ENCODE peak calls at places on chromosomes 11 and 22, in ten cellular contexts. F is neuronal stem cell; W is AG04450; L is transverse colon; K is aorta; P is osteoblast; I is CD8-positive, alpha-beta memory T cell; M is right cardiac atrium; V is neural progenitor cell; A is sigmoid colon. O is an unnamed sample.

GRCh38 chr22:23598805-23599518 is 18.9 kb upstream of the IGLL1 start:
- DNase-seq in F (no peak), A (no peak), V (no peak), M (no peak), I (no peak), P (no peak), K (no peak), W (no peak), L (no peak), O (peak; percentile 21)

GRCh38 chr11:121231576-121232278 is 60.8 kb upstream of the SC5D start:
- DNase-seq in V (no peak), L (peak; percentile 26), W (no peak), A (no peak), K (no peak), P (no peak), M (peak; percentile 44), F (no peak), I (no peak), O (no peak)

GRCh38 chr11:103322861-103323260 is 213.6 kb downstream of the DYNC2H1 start:
- DNase-seq in P (no peak), L (no peak), V (no peak), F (no peak), K (no peak), M (no peak), A (no peak), W (no peak), I (no peak), O (no peak)

GRCh38 chr11:63613517-63614135 is 607 bp downstream of the PLAAT3 start:
- DNase-seq in M (peak; percentile 58), K (peak; percentile 77), I (peak; percentile 75), P (peak; percentile 77), A (peak; percentile 84), F (no peak), L (peak; percentile 38), V (peak; percentile 62), W (no peak), O (peak; percentile 89)

GRCh38 chr11:69841859-69842698 is 22.9 kb upstream of the FGF3 start:
- DNase-seq in W (no peak), V (peak; percentile 35), I (no peak), L (no peak), F (no peak), A (no peak), K (no peak), P (peak; percentile 10), M (no peak), O (peak; percentile 56)

GRCh38 chr11:128198206-128198605 is 389.2 kb downstream of the ETS1 start:
- DNase-seq in K (no peak), P (no peak), W (no peak), A (no peak), F (no peak), L (no peak), I (no peak), V (no peak), M (no peak), O (no peak)

GRCh38 chr22:36027579-36027959 is 1.1 kb downstream of the RBFOX2 start:
- DNase-seq in I (no peak), M (peak; percentile 21), W (no peak), V (peak; percentile 55), P (peak; percentile 90), L (peak; percentile 14), K (no peak), A (peak; percentile 67), F (no peak), O (no peak)

GRCh38 chr22:47119181-47119580 is 356.7 kb downstream of the TBC1D22A start:
- DNase-seq in I (no peak), F (no peak), P (peak; percentile 60), A (no peak), V (no peak), L (no peak), K (no peak), W (no peak), M (no peak), O (no peak)

GRCh38 chr11:125568970-125569912 is at the start of gene EI24:
- DNase-seq in M (peak; percentile 94), L (peak; percentile 93), W (peak; percentile 78), I (peak; percentile 87), K (peak; percentile 96), V (peak; percentile 98), P (peak; percentile 97), F (peak; percentile 91), A (peak; percentile 94), O (peak; percentile 97)

GRCh38 chr22:17726561-17727243 is 47.6 kb downstream of the BID start:
- DNase-seq in M (no peak), K (no peak), V (no peak), F (no peak), W (peak; percentile 27), I (no peak), A (no peak), P (peak; percentile 85), L (no peak), O (no peak)

GRCh38 chr11:20873054-20873453 is 203.7 kb downstream of the NELL1 start:
- DNase-seq in I (no peak), F (peak; percentile 48), V (peak; percentile 79), P (no peak), K (no peak), W (no peak), A (no peak), M (no peak), L (no peak), O (no peak)

GRCh38 chr22:40202225-40202944 is 24.7 kb downstream of the TNRC6B start:
- DNase-seq in F (no peak), W (no peak), L (no peak), P (no peak), M (no peak), A (no peak), K (no peak), V (no peak), I (no peak), O (no peak)

GRCh38 chr11:48013269-48013901 is 33.0 kb downstream of the PTPRJ start:
- DNase-seq in V (no peak), I (peak; percentile 77), M (no peak), A (peak; percentile 58), F (no peak), K (no peak), W (no peak), P (peak; percentile 68), L (peak; percentile 50), O (peak; percentile 93)
- H3K4me3 ChIP-seq in V (no peak overlapping the region), I (peak overlapping the region; percentile 28), M (no peak overlapping the region), A (no peak overlapping the region), F (no peak overlapping the region), K (no peak overlapping the region), W (no peak overlapping the region), P (no peak overlapping the region), L (no peak overlapping the region), O (no peak overlapping the region)

GRCh38 chr22:45503816-45504702 is 1.4 kb downstream of the FBLN1 start:
- DNase-seq in A (no peak), F (peak; percentile 98), W (no peak), P (peak; percentile 43), V (peak; percentile 97), L (no peak), I (no peak), K (peak; percentile 44), M (no peak), O (no peak)

GRCh38 chr22:45506961-45507360 is 4.3 kb downstream of the FBLN1 start:
- DNase-seq in V (no peak), L (no peak), M (peak; percentile 11), K (peak; percentile 46), I (no peak), A (no peak), F (no peak), W (no peak), P (peak; percentile 46), O (no peak)

GRCh38 chr22:45504703-45505341 is 2.1 kb downstream of the FBLN1 start:
- DNase-seq in F (peak; percentile 83), L (no peak), W (no peak), P (peak; percentile 98), M (peak; percentile 67), A (no peak), I (no peak), K (peak; percentile 65), V (peak; percentile 95), O (no peak)

GRCh38 chr22:45507798-45508197 is 5.1 kb downstream of the FBLN1 start:
- DNase-seq in I (no peak), L (no peak), M (no peak), A (no peak), W (no peak), K (no peak), P (no peak), F (no peak), V (no peak), O (no peak)

DNA sequence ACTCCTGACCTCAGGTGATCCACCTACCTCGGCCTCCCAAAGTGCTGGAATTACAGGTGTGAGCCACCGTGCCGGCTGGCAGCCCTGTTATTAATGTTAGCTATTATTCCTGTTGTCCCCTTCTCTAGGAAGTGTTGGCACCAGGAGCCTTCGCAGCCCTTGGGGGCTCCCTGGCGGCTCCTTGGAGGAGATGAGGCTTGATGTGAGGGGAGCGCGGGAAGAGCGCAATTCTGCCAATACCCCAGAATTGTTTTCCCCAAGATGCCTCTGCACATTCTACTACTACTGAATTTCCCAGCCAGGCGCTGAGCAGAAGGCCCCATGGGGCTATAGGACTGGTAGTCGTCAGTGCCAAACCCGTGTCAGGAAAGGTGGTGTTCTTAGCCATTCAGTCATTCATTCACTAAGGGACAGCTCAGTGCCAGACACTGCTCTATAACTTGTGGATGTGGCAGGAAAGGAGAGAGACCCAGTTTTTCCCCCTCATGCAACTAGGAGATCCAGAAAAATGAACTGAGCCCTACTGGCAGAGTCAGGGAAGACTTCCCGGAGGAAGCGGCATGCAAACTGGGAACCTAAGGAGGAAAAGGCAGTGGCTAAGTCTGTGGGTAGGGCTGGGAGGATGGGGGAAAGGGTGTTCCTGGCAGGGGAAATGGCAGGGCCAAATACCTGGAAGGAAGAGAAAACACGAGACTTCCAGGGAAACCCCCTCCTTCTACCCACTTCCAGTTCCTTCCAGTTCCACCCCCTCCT is 3.5 kb downstream of the FBLN1 start:
- DNase-seq in W (no peak), I (no peak), V (no peak), A (no peak), F (no peak), K (peak; percentile 41), P (no peak), M (peak; percentile 6), L (no peak), O (no peak)
- H3K27ac ChIP-seq in W (no peak overlapping the region), I (no peak overlapping the region), V (peak overlapping the region; percentile 99), A (peak overlapping the region; percentile 80), F (peak overlapping the region; percentile 98), K (no peak overlapping the region), P (no peak overlapping the region), M (no peak overlapping the region), L (peak overlapping the region; percentile 76), O (no peak overlapping the region)

DNA sequence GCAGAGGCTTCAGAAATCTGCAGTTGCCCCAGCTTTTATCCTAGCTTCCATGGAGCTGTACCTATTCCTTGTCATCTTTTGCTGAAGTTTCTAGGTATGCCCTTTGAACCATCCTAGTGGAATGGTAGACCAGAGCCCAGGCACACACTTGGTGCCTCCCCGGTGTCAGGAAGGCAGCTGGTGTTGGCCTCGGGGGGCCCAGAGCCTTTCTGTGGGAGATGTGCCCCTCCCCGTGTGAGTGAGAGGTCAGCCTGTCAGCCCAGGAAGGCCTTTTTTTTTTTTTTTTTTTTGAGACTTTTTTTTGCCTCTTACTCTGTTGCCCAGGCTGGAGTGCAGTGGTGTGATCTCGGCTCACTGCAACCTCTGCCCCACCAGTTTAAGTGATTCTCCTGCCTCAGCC is 58.4 kb downstream of the MED15 start:
- DNase-seq in I (no peak), A (peak; percentile 20), W (no peak), K (peak; percentile 38), M (no peak), F (no peak), V (no peak), L (no peak), P (no peak), O (peak; percentile 45)
- H3K4me3 ChIP-seq in I (peak overlapping the region; percentile 3), A (no peak overlapping the region), W (no peak overlapping the region), K (no peak overlapping the region), M (no peak overlapping the region), F (no peak overlapping the region), V (no peak overlapping the region), L (no peak overlapping the region), P (no peak overlapping the region), O (no peak overlapping the region)

GRCh38 chr11:115760921-115761320 is 256.7 kb upstream of the CADM1 start:
- DNase-seq in I (no peak), M (no peak), W (no peak), A (no peak), L (no peak), V (peak; percentile 60), F (peak; percentile 26), K (no peak), P (no peak), O (no peak)
- H3K27ac ChIP-seq in I (no peak overlapping the region), M (no peak overlapping the region), W (no peak overlapping the region), A (no peak overlapping the region), L (no peak overlapping the region), V (no peak overlapping the region), F (no peak overlapping the region), K (no peak overlapping the region), P (no peak overlapping the region), O (no peak overlapping the region)

O was measured in spleen.